ENCODE peak calls at places on chromosomes 1 and 21, in six cellular contexts. One of them, this sample, is unnamed.

GRCh38 chr21:27206368-27206982 is 239.6 kb upstream of the ADAMTS5 start:
- DNase-seq in cardiac fibroblast: no peak
- DNase-seq in HTR-8/SVneo: peak; percentile 21
- DNase-seq in activated CD8-positive, alpha-beta T cell treated with anti-CD3 and anti-CD28 coated beads, Interleukin-2, amount 10 ng/mL, durations not matched to agents 7 days and 5 days: no peak
- DNase-seq in activated naive CD4-positive, alpha-beta T cell: no peak
- DNase-seq in substantia nigra: no peak
- DNase-seq in this sample: peak; percentile 16

GRCh38 chr1:228093050-228093906 is 9.8 kb downstream of the C1orf35 start:
- DNase-seq in cardiac fibroblast: no peak
- DNase-seq in activated naive CD4-positive, alpha-beta T cell: no peak
- DNase-seq in substantia nigra: no peak
- DNase-seq in activated CD8-positive, alpha-beta T cell treated with anti-CD3 and anti-CD28 coated beads, Interleukin-2, amount 10 ng/mL, durations not matched to agents 7 days and 5 days: no peak
- DNase-seq in HTR-8/SVneo: no peak
- DNase-seq in this sample: no peak

GRCh38 chr1:19597463-19598309 is 46.4 kb upstream of the NBL1 start:
- DNase-seq in activated naive CD4-positive, alpha-beta T cell: peak; percentile 35
- DNase-seq in activated CD8-positive, alpha-beta T cell treated with anti-CD3 and anti-CD28 coated beads, Interleukin-2, amount 10 ng/mL, durations not matched to agents 7 days and 5 days: peak; percentile 75
- DNase-seq in HTR-8/SVneo: peak; percentile 20
- DNase-seq in cardiac fibroblast: peak; percentile 58
- DNase-seq in substantia nigra: no peak
- DNase-seq in this sample: peak; percentile 22

GRCh38 chr1:205700865-205701401 is 20.6 kb upstream of the SLC45A3 start:
- DNase-seq in HTR-8/SVneo: no peak
- DNase-seq in activated CD8-positive, alpha-beta T cell treated with anti-CD3 and anti-CD28 coated beads, Interleukin-2, amount 10 ng/mL, durations not matched to agents 7 days and 5 days: no peak
- DNase-seq in activated naive CD4-positive, alpha-beta T cell: no peak
- DNase-seq in substantia nigra: peak; percentile 52
- DNase-seq in cardiac fibroblast: peak; percentile 61
- DNase-seq in this sample: no peak

GRCh38 chr1:186442651-186443114 is 18.2 kb downstream of the PDC start:
- DNase-seq in substantia nigra: no peak
- DNase-seq in activated CD8-positive, alpha-beta T cell treated with anti-CD3 and anti-CD28 coated beads, Interleukin-2, amount 10 ng/mL, durations not matched to agents 7 days and 5 days: no peak
- DNase-seq in activated naive CD4-positive, alpha-beta T cell: no peak
- DNase-seq in cardiac fibroblast: peak; percentile 67
- DNase-seq in HTR-8/SVneo: peak; percentile 3
- DNase-seq in this sample: no peak

GRCh38 chr1:104408268-104408667 is 658.6 kb downstream of the AMY1C start:
- DNase-seq in substantia nigra: no peak
- DNase-seq in activated naive CD4-positive, alpha-beta T cell: no peak
- DNase-seq in cardiac fibroblast: no peak
- DNase-seq in HTR-8/SVneo: no peak
- DNase-seq in activated CD8-positive, alpha-beta T cell treated with anti-CD3 and anti-CD28 coated beads, Interleukin-2, amount 10 ng/mL, durations not matched to agents 7 days and 5 days: no peak
- DNase-seq in this sample: no peak

GRCh38 chr1:168465942-168466702 is 77.7 kb downstream of the XCL2 start:
- DNase-seq in substantia nigra: no peak
- DNase-seq in cardiac fibroblast: peak; percentile 79
- DNase-seq in activated CD8-positive, alpha-beta T cell treated with anti-CD3 and anti-CD28 coated beads, Interleukin-2, amount 10 ng/mL, durations not matched to agents 7 days and 5 days: peak; percentile 71
- DNase-seq in HTR-8/SVneo: peak; percentile 36
- DNase-seq in activated naive CD4-positive, alpha-beta T cell: no peak
- DNase-seq in this sample: no peak

GRCh38 chr1:246383791-246384190 is 123.3 kb downstream of the SMYD3 start:
- DNase-seq in activated naive CD4-positive, alpha-beta T cell: no peak
- DNase-seq in HTR-8/SVneo: no peak
- DNase-seq in activated CD8-positive, alpha-beta T cell treated with anti-CD3 and anti-CD28 coated beads, Interleukin-2, amount 10 ng/mL, durations not matched to agents 7 days and 5 days: no peak
- DNase-seq in cardiac fibroblast: no peak
- DNase-seq in substantia nigra: no peak
- DNase-seq in this sample: no peak

This sample was measured in foreskin melanocyte.